ENCODE peak calls at places on chromosomes 13 and 19, in ten cellular contexts. One of them, this sample, is unnamed.

GRCh38 chr13:75850915-75851314 is 214.8 kb downstream of the LMO7 start:
- DNase-seq in foreskin fibroblast: no peak
- DNase-seq in endodermal cell: no peak
- DNase-seq in ovary: no peak
- DNase-seq in DND-41: no peak
- DNase-seq in lower leg skin: no peak
- DNase-seq in tibial artery: no peak
- DNase-seq in AG04450: no peak
- DNase-seq in psoas muscle: no peak
- DNase-seq in colonic mucosa: no peak
- DNase-seq in this sample: no peak

GRCh38 chr19:12140545-12141404 is 625 bp upstream of the ZNF20 start:
- DNase-seq in foreskin fibroblast: peak; percentile 95
- DNase-seq in endodermal cell: peak; percentile 96
- DNase-seq in ovary: peak; percentile 90
- DNase-seq in DND-41: peak; percentile 91
- DNase-seq in lower leg skin: peak; percentile 87
- DNase-seq in tibial artery: peak; percentile 89
- DNase-seq in AG04450: peak; percentile 66
- DNase-seq in psoas muscle: peak; percentile 87
- DNase-seq in colonic mucosa: peak; percentile 97
- DNase-seq in this sample: peak; percentile 92

GRCh38 chr19:36213793-36214387 is 575 bp downstream of the ZNF565 start:
- DNase-seq in foreskin fibroblast: no peak
- DNase-seq in endodermal cell: no peak
- DNase-seq in ovary: no peak
- DNase-seq in DND-41: no peak
- DNase-seq in lower leg skin: peak; percentile 19
- DNase-seq in tibial artery: no peak
- DNase-seq in AG04450: no peak
- DNase-seq in psoas muscle: no peak
- DNase-seq in colonic mucosa: no peak
- DNase-seq in this sample: no peak

GRCh38 chr19:35609881-35610353 is 2.6 kb upstream of the HAUS5 start:
- DNase-seq in foreskin fibroblast: no peak
- DNase-seq in endodermal cell: no peak
- DNase-seq in ovary: no peak
- DNase-seq in DND-41: no peak
- DNase-seq in lower leg skin: no peak
- DNase-seq in tibial artery: no peak
- DNase-seq in AG04450: no peak
- DNase-seq in psoas muscle: no peak
- DNase-seq in colonic mucosa: no peak
- DNase-seq in this sample: peak; percentile 42

GRCh38 chr19:43751466-43752220 is 3.1 kb downstream of the SMG9 start:
- DNase-seq in foreskin fibroblast: peak; percentile 24
- DNase-seq in endodermal cell: no peak
- DNase-seq in ovary: no peak
- DNase-seq in DND-41: no peak
- DNase-seq in lower leg skin: no peak
- DNase-seq in tibial artery: no peak
- DNase-seq in AG04450: no peak
- DNase-seq in psoas muscle: no peak
- DNase-seq in colonic mucosa: no peak
- DNase-seq in this sample: no peak

GRCh38 chr13:30446122-30446500 is 19.6 kb downstream of the HMGB1 start:
- DNase-seq in foreskin fibroblast: no peak
- DNase-seq in endodermal cell: no peak
- DNase-seq in ovary: no peak
- DNase-seq in DND-41: no peak
- DNase-seq in lower leg skin: no peak
- DNase-seq in tibial artery: no peak
- DNase-seq in AG04450: no peak
- DNase-seq in psoas muscle: no peak
- DNase-seq in colonic mucosa: no peak
- DNase-seq in this sample: no peak

GRCh38 chr13:39888865-39889810 is 233.7 kb downstream of the COG6 start:
- DNase-seq in foreskin fibroblast: no peak
- DNase-seq in endodermal cell: no peak
- DNase-seq in ovary: no peak
- DNase-seq in DND-41: no peak
- DNase-seq in lower leg skin: no peak
- DNase-seq in tibial artery: no peak
- DNase-seq in AG04450: no peak
- DNase-seq in psoas muscle: no peak
- DNase-seq in colonic mucosa: no peak
- DNase-seq in this sample: no peak

GRCh38 chr13:27006519-27007161 is 165.0 kb downstream of the USP12 start:
- DNase-seq in foreskin fibroblast: peak; percentile 70
- DNase-seq in endodermal cell: peak; percentile 77
- DNase-seq in ovary: no peak
- DNase-seq in DND-41: no peak
- DNase-seq in lower leg skin: no peak
- DNase-seq in tibial artery: no peak
- DNase-seq in AG04450: no peak
- DNase-seq in psoas muscle: no peak
- DNase-seq in colonic mucosa: peak; percentile 65
- DNase-seq in this sample: peak; percentile 7

DNA sequence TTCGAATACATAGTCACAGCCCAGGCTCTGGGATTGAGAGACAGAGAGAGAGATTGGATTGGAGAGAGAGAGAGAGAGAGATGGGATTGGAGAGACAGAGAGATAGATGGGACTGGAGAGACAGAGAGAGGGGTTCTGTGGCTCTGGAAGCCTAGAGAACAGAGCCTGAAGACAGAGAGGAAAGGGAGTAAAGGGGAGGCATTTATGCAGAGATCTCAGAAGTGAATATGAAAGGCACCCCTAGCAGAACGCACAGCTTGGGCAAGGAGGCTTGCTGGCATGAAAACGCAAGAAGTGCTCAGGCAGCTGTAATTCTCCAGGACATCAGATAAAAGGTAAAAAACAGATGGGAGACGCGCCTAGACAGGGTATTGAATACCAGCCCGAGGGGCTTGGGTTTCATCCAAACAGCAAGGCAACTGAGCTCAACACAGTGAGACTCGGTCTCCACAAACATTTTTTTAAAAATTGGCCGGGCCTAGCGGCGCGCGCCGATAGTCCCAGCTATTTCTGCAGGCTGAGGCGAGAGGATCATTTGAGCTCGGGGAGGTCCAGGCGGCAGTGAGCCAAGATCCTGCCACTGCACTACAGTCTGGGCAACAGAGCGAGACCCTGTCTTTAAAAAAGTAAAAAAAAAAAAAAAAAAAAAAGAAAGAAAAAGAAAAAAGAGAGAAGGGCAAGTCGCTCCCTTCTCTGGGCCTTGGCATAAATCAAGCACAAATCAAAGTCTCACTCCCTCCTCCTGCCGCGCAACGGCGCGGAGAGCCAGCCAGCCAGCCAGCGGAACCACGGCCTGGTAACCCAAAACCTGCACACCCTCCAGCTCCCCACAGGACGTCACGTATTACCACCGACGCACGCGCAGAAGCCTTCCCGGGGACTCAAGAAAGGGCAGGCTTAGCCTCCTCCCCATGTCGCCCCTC is 769 bp upstream of the PPP2R1A start:
- DNase-seq in foreskin fibroblast: peak; percentile 87
- DNase-seq in endodermal cell: no peak
- DNase-seq in ovary: no peak
- DNase-seq in DND-41: no peak
- DNase-seq in lower leg skin: peak; percentile 79
- DNase-seq in tibial artery: no peak
- DNase-seq in AG04450: peak; percentile 30
- DNase-seq in psoas muscle: peak; percentile 79
- DNase-seq in colonic mucosa: peak; percentile 59
- DNase-seq in this sample: no peak
- TF ChIP-seq CTCF in foreskin fibroblast: no peak
- TF ChIP-seq CTCF in endodermal cell: no peak
- TF ChIP-seq CTCF in ovary: no peak
- TF ChIP-seq CTCF in DND-41: no peak
- TF ChIP-seq CTCF in lower leg skin: no peak
- TF ChIP-seq CTCF in tibial artery: peak; percentile 36
- TF ChIP-seq CTCF in AG04450: no peak
- TF ChIP-seq CTCF in psoas muscle: no peak
- TF ChIP-seq CTCF in colonic mucosa: no peak
- TF ChIP-seq CTCF in this sample: no peak

DNA sequence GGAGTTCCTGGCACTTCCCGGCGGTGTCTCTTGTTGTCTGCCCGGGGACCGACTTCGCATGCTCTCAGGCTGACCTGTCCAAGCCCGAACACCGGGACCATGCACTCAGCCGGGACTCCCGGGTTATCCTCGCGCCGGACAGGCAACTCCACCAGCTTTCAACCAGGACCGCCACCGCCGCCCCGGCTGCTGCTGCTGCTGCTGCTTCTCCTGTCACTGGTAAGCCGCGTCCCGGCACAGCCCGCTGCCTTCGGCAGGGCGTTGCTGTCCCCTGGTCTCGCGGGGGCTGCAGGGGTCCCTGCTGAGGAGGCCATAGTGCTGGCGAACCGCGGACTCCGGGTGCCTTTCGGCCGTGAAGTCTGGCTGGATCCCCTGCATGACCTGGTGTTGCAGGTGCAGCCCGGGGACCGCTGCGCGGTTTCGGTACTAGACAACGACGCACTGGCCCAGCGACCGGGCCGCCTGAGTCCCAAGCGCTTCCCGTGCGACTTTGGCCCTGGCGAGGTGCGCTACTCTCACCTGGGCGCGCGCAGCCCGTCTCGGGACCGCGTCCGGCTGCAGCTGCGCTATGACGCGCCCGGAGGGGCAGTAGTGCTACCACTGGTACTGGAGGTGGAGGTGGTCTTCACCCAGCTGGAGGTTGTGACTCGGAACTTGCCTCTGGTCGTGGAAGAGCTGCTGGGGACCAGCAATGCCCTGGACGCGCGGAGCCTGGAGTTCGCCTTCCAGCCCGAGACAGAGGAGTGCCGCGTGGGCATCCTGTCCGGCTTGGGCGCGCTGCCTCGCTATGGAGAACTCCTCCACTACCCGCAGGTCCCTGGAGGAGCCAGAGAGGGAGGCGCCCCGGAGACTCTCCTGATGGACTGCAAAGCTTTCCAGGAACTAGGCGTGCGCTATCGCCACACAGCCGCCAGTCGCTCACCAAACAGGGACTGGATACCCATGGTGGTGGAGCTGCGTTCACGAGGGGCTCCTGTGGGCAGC is 661 bp downstream of the FREM2 start:
- DNase-seq in foreskin fibroblast: peak; percentile 13
- DNase-seq in endodermal cell: no peak
- DNase-seq in ovary: no peak
- DNase-seq in DND-41: no peak
- DNase-seq in lower leg skin: no peak
- DNase-seq in tibial artery: no peak
- DNase-seq in AG04450: no peak
- DNase-seq in psoas muscle: no peak
- DNase-seq in colonic mucosa: no peak
- DNase-seq in this sample: no peak
- TF ChIP-seq CTCF in foreskin fibroblast: no peak
- TF ChIP-seq CTCF in endodermal cell: peak; percentile 18
- TF ChIP-seq CTCF in ovary: no peak
- TF ChIP-seq CTCF in DND-41: no peak
- TF ChIP-seq CTCF in lower leg skin: no peak
- TF ChIP-seq CTCF in tibial artery: no peak
- TF ChIP-seq CTCF in AG04450: no peak
- TF ChIP-seq CTCF in psoas muscle: no peak
- TF ChIP-seq CTCF in colonic mucosa: no peak
- TF ChIP-seq CTCF in this sample: no peak

GRCh38 chr19:41740415-41741243 is 14.7 kb upstream of the CEACAM6 start:
- DNase-seq in foreskin fibroblast: no peak
- DNase-seq in endodermal cell: no peak
- DNase-seq in ovary: no peak
- DNase-seq in DND-41: no peak
- DNase-seq in lower leg skin: no peak
- DNase-seq in tibial artery: no peak
- DNase-seq in AG04450: no peak
- DNase-seq in psoas muscle: no peak
- DNase-seq in colonic mucosa: no peak
- DNase-seq in this sample: peak; percentile 50

GRCh38 chr19:41745761-41746160 is 9.6 kb upstream of the CEACAM6 start:
- DNase-seq in foreskin fibroblast: no peak
- DNase-seq in endodermal cell: no peak
- DNase-seq in ovary: no peak
- DNase-seq in DND-41: no peak
- DNase-seq in lower leg skin: no peak
- DNase-seq in tibial artery: no peak
- DNase-seq in AG04450: no peak
- DNase-seq in psoas muscle: no peak
- DNase-seq in colonic mucosa: no peak
- DNase-seq in this sample: no peak

GRCh38 chr19:41739361-41739760 is 16.0 kb upstream of the CEACAM6 start:
- DNase-seq in foreskin fibroblast: no peak
- DNase-seq in endodermal cell: no peak
- DNase-seq in ovary: no peak
- DNase-seq in DND-41: no peak
- DNase-seq in lower leg skin: no peak
- DNase-seq in tibial artery: no peak
- DNase-seq in AG04450: no peak
- DNase-seq in psoas muscle: no peak
- DNase-seq in colonic mucosa: no peak
- DNase-seq in this sample: no peak

GRCh38 chr19:41744850-41745249 is 10.5 kb upstream of the CEACAM6 start:
- DNase-seq in foreskin fibroblast: no peak
- DNase-seq in endodermal cell: no peak
- DNase-seq in ovary: no peak
- DNase-seq in DND-41: no peak
- DNase-seq in lower leg skin: no peak
- DNase-seq in tibial artery: no peak
- DNase-seq in AG04450: no peak
- DNase-seq in psoas muscle: no peak
- DNase-seq in colonic mucosa: peak; percentile 70
- DNase-seq in this sample: peak; percentile 14

GRCh38 chr19:41741244-41741554 is 14.1 kb upstream of the CEACAM6 start:
- DNase-seq in foreskin fibroblast: no peak
- DNase-seq in endodermal cell: no peak
- DNase-seq in ovary: no peak
- DNase-seq in DND-41: no peak
- DNase-seq in lower leg skin: no peak
- DNase-seq in tibial artery: no peak
- DNase-seq in AG04450: no peak
- DNase-seq in psoas muscle: no peak
- DNase-seq in colonic mucosa: no peak
- DNase-seq in this sample: no peak
- TF ChIP-seq CTCF in foreskin fibroblast: no peak
- TF ChIP-seq CTCF in endodermal cell: no peak
- TF ChIP-seq CTCF in ovary: no peak
- TF ChIP-seq CTCF in DND-41: no peak
- TF ChIP-seq CTCF in lower leg skin: no peak
- TF ChIP-seq CTCF in tibial artery: no peak
- TF ChIP-seq CTCF in AG04450: no peak
- TF ChIP-seq CTCF in psoas muscle: no peak
- TF ChIP-seq CTCF in colonic mucosa: no peak
- TF ChIP-seq CTCF in this sample: no peak

DNA sequence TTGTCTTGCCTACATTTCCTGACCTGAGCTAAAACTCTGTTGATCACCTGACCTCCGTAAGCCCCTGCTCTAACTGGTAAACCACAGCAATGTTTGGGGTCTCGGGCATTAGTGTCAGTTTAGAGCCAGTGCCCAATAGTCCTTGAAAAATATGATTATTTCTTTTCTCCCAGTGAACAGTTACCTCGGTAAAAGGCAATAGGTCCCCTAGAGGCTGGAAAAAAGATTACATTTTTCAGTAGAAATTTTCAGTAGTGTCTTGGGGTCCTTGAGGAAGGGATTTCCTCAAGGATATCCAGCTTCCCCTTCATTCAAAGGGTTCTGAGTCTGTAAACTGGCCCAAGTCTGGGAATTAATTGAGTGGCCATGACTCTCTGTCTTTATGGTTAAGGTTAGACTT is 177.5 kb downstream of the SLC7A1 start:
- DNase-seq in foreskin fibroblast: no peak
- DNase-seq in endodermal cell: no peak
- DNase-seq in ovary: no peak
- DNase-seq in DND-41: no peak
- DNase-seq in lower leg skin: no peak
- DNase-seq in tibial artery: no peak
- DNase-seq in AG04450: no peak
- DNase-seq in psoas muscle: no peak
- DNase-seq in colonic mucosa: no peak
- DNase-seq in this sample: no peak
- TF ChIP-seq CTCF in foreskin fibroblast: no peak
- TF ChIP-seq CTCF in endodermal cell: peak; percentile 67
- TF ChIP-seq CTCF in ovary: no peak
- TF ChIP-seq CTCF in DND-41: peak; percentile 12
- TF ChIP-seq CTCF in lower leg skin: no peak
- TF ChIP-seq CTCF in tibial artery: no peak
- TF ChIP-seq CTCF in AG04450: no peak
- TF ChIP-seq CTCF in psoas muscle: no peak
- TF ChIP-seq CTCF in colonic mucosa: no peak
- TF ChIP-seq CTCF in this sample: no peak